ENCODE peak calls at places on chromosomes 1 and 21, in seven cellular contexts. I is CD8-positive, alpha-beta T cell; V is tibial nerve; K is fibroblast of lung; O is cardiac muscle cell; P is ovary; J is K562. Y is an unnamed sample.

GRCh38 chr1:151196292-151196800 is 2.0 kb upstream of the PIP5K1A start:
- DNase-seq in I (no peak), V (peak; percentile 42), K (peak; percentile 89), O (peak; percentile 89), P (peak; percentile 82), J (peak; percentile 29), Y (peak; percentile 33)

GRCh38 chr21:15421521-15421920 is 308.3 kb upstream of the USP25 start:
- DNase-seq in I (no peak), V (no peak), K (no peak), O (no peak), P (no peak), J (no peak), Y (no peak)

GRCh38 chr1:193565971-193566577 is 379.7 kb upstream of the B3GALT2 start:
- DNase-seq in I (no peak), V (no peak), K (no peak), O (no peak), P (no peak), J (no peak), Y (no peak)

GRCh38 chr1:203129501-203130231 is 2.1 kb downstream of the ADORA1 start:
- DNase-seq in I (no peak), V (no peak), K (no peak), O (no peak), P (no peak), J (no peak), Y (no peak)

GRCh38 chr21:17763286-17764037 is 55.7 kb downstream of the C21orf91 start:
- DNase-seq in I (no peak), V (no peak), K (no peak), O (no peak), P (no peak), J (no peak), Y (no peak)

GRCh38 chr1:204450461-204451257 is 39.0 kb upstream of the PPP1R15B start:
- DNase-seq in I (no peak), V (no peak), K (no peak), O (no peak), P (no peak), J (peak; percentile 52), Y (no peak)

GRCh38 chr1:28494737-28495136 is 11.1 kb upstream of the RCC1 start:
- DNase-seq in I (no peak), V (no peak), K (no peak), O (no peak), P (no peak), J (no peak), Y (no peak)

GRCh38 chr1:200786792-200787191 is 48.1 kb downstream of the CAMSAP2 start:
- DNase-seq in I (no peak), V (no peak), K (no peak), O (no peak), P (no peak), J (no peak), Y (no peak)

GRCh38 chr1:5226390-5226704 is 571.9 kb downstream of the AJAP1 start:
- DNase-seq in I (no peak), V (no peak), K (no peak), O (no peak), P (no peak), J (no peak), Y (no peak)

GRCh38 chr1:44025816-44026215 is 5.4 kb downstream of the SLC6A9 start:
- DNase-seq in I (no peak), V (no peak), K (no peak), O (no peak), P (no peak), J (no peak), Y (no peak)

GRCh38 chr1:32336963-32337675 is 1.1 kb upstream of the MARCKSL1 start:
- DNase-seq in I (no peak), V (no peak), K (no peak), O (peak; percentile 77), P (no peak), J (peak; percentile 49), Y (peak; percentile 68)

GRCh38 chr1:223201967-223202366 is 58.9 kb upstream of the TLR5 start:
- DNase-seq in I (no peak), V (no peak), K (no peak), O (no peak), P (no peak), J (no peak), Y (no peak)

GRCh38 chr1:218660678-218661053 is 315.5 kb downstream of the TGFB2 start:
- DNase-seq in I (no peak), V (no peak), K (peak; percentile 76), O (peak; percentile 64), P (no peak), J (no peak), Y (no peak)

GRCh38 chr21:19908386-19908785 is 1089.8 kb upstream of the NCAM2 start:
- DNase-seq in I (no peak), V (no peak), K (no peak), O (no peak), P (no peak), J (no peak), Y (no peak)

DNA sequence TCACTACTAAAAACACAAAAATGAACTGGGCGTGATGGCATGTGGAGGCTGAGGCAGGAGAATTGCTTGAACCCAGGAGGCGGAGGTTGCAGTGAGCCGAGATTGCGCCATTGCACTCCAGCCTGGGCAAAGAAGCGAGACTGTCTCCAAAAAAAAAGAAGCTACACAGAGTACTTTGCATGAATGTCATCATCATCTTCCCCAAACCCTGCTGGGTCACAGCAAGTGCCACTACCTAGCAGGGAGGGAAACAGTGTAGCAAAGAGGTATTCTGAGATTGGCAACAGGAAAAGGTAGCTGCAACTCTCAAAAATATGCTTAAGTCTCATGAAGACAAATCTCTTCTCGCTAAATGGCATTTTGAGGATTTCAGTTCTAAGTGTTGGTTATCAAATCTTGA is 12.8 kb downstream of the NDC1 start:
- DNase-seq in I (no peak), V (no peak), K (no peak), O (no peak), P (no peak), J (no peak), Y (no peak)
- H3K4me3 ChIP-seq in I (no peak overlapping the region), V (no peak overlapping the region), K (no peak overlapping the region), O (no peak overlapping the region), P (no peak overlapping the region), J (no peak overlapping the region), Y (no peak overlapping the region)

GRCh38 chr1:153352523-153352922 is 3.9 kb upstream of the PGLYRP4 start:
- DNase-seq in I (peak; percentile 42), V (no peak), K (peak; percentile 73), O (peak; percentile 81), P (peak; percentile 78), J (peak; percentile 79), Y (no peak)

GRCh38 chr1:153356392-153357075 is 1.1 kb upstream of the S100A9 start:
- DNase-seq in I (no peak), V (no peak), K (no peak), O (no peak), P (no peak), J (no peak), Y (no peak)

GRCh38 chr1:153354515-153355193 is 3.0 kb upstream of the S100A9 start:
- DNase-seq in I (no peak), V (no peak), K (no peak), O (no peak), P (no peak), J (no peak), Y (no peak)

GRCh38 chr1:153355445-153356071 is 2.1 kb upstream of the S100A9 start:
- DNase-seq in I (no peak), V (no peak), K (peak; percentile 50), O (peak; percentile 84), P (no peak), J (peak; percentile 62), Y (no peak)

GRCh38 chr1:153353226-153353947 is 4.3 kb upstream of the S100A9 start:
- DNase-seq in I (no peak), V (no peak), K (peak; percentile 4), O (peak; percentile 34), P (no peak), J (peak; percentile 39), Y (no peak)
- TF ChIP-seq CTCF in I (no peak), V (no peak), K (peak; percentile 19), O (peak; percentile 47), P (no peak), J (peak; percentile 62), Y (peak; percentile 58)

DNA sequence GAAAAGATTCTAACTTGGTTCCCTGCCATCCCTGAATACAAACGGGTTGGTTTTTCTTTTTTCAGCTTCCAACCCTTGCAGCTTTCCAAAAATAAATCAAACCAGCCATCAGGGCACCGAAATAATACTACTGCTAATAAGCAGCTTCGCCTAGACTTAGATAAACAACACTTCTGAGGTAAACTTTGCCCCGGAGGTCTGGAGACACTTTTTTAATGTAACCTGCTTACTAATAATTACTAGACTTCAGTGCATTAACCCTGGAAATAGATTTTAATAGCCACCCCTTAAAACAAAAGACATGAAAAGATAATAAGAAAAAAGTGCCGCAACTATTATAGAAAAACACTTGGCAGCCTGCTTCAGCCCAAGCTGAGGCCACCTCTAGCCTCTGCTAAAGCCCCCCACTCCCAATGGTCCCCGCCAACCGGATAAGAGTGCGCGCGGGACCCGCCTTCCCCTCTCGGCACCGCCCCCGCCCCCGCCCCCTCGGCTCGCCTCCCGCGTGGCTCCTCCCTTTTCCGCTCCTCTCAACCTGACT is 405 bp upstream of the GADD45A start:
- DNase-seq in I (no peak), V (no peak), K (no peak), O (no peak), P (no peak), J (no peak), Y (no peak)
- H3K4me3 ChIP-seq in I (peak overlapping the region; percentile 88), V (peak overlapping the region; percentile 85), K (peak overlapping the region; percentile 35), O (no peak overlapping the region), P (peak overlapping the region; percentile 15), J (peak overlapping the region; percentile 93), Y (peak overlapping the region; percentile 19)

DNA sequence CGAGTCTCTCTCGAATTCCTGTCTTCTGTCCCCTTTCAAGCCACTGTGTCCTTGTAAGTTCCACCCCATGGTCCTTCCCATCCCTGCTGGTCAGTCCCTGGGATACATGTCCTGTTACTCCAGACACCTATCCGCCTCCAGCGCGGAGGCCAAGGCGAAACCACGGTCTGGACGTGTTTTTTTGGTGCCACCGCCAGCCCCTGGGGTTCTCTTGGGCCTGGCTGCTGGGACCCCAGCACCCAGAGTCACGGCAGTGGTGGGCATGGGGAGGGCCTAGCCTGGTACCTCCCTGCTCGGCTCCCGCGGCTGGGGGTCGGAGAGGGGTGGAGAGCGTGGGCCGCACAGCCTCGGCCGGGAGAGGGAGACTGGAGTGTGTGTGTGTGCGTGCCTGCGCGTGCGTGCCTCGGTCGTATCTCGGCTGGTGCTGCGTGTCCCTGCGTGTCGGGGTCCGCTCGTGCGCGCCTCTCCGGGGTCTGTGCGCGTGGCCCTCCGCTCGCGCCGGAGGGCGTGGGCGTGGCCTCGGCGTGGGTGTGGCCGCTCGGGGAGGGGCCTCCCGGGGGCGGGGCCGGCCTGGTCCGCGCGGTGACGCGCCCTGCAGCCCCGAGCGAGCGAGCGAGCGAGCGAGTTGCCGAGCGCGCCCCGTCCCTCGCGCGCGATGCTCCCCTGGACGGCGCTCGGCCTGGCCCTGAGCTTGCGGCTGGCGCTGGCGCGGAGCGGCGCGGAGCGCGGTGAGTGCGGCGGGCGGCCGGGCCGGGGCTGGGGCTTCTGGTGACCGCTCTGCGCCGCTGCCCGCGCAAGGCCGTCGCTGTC is at the start of gene VWA1:
- DNase-seq in I (peak; percentile 56), V (no peak), K (peak; percentile 53), O (peak; percentile 80), P (peak; percentile 77), J (peak; percentile 98), Y (peak; percentile 62)
- TF ChIP-seq CTCF in I (no peak), V (peak; percentile 14), K (no peak), O (peak; percentile 6), P (no peak), J (no peak), Y (no peak)